ENCODE peak calls at places on chromosomes 13 and 19, in nine cellular contexts. W, D, O, L, P, K, G, M and B are unnamed samples.
A peak's percentile ranks its signal among the peaks of the same experiment; 100 is the strongest.

GRCh38 chr19:48490980-48491792 is 20.4 kb downstream of the LMTK3 start:
- DNase-seq in W (peak; percentile 45), D (peak; percentile 29), O (peak; percentile 88), L (peak; percentile 79), P (peak; percentile 88), K (peak; percentile 62), G (peak; percentile 71), M (peak; percentile 82), B (peak; percentile 80)

GRCh38 chr13:77896977-77897376 is 21.7 kb downstream of the EDNRB start:
- DNase-seq in W (peak; percentile 70), D (peak; percentile 16), O (no peak), L (no peak), P (no peak), K (no peak), G (no peak), M (no peak), B (no peak)

GRCh38 chr13:99610702-99611289 is 109.5 kb downstream of the TM9SF2 start:
- DNase-seq in W (no peak), D (no peak), O (peak; percentile 22), L (no peak), P (no peak), K (no peak), G (no peak), M (no peak), B (no peak)

GRCh38 chr13:97904059-97904458 is 49.4 kb upstream of the IPO5 start:
- DNase-seq in W (no peak), D (no peak), O (no peak), L (no peak), P (no peak), K (no peak), G (no peak), M (no peak), B (no peak)

GRCh38 chr13:112709825-112710783 is 20.3 kb downstream of the ATP11A start:
- DNase-seq in W (no peak), D (no peak), O (no peak), L (no peak), P (no peak), K (no peak), G (no peak), M (no peak), B (no peak)

GRCh38 chr13:76048675-76049396 is 412.7 kb downstream of the LMO7 start:
- DNase-seq in W (no peak), D (no peak), O (no peak), L (peak; percentile 7), P (no peak), K (no peak), G (no peak), M (no peak), B (no peak)

GRCh38 chr19:8571006-8571411 is 6.2 kb downstream of the MYO1F start:
- DNase-seq in W (peak; percentile 92), D (peak; percentile 87), O (no peak), L (no peak), P (no peak), K (peak; percentile 53), G (no peak), M (no peak), B (no peak)

GRCh38 chr13:98565726-98566577 is 11.0 kb downstream of the STK24 start:
- DNase-seq in W (peak; percentile 52), D (no peak), O (no peak), L (no peak), P (no peak), K (no peak), G (no peak), M (peak; percentile 38), B (peak; percentile 19)

GRCh38 chr13:41004875-41005693 is 14.0 kb downstream of the ELF1 start:
- DNase-seq in W (no peak), D (peak; percentile 8), O (no peak), L (no peak), P (no peak), K (peak; percentile 77), G (no peak), M (no peak), B (peak; percentile 89)

GRCh38 chr19:33292595-33293254 is 9.6 kb downstream of the CEBPA start:
- DNase-seq in W (peak; percentile 80), D (peak; percentile 21), O (no peak), L (no peak), P (no peak), K (no peak), G (no peak), M (no peak), B (no peak)

GRCh38 chr13:46992383-46992952 is 95.6 kb upstream of the HTR2A start:
- DNase-seq in W (peak; percentile 21), D (peak; percentile 41), O (peak; percentile 31), L (no peak), P (peak; percentile 11), K (no peak), G (peak; percentile 16), M (no peak), B (peak; percentile 64)

GRCh38 chr19:55508120-55508519 is 19.9 kb downstream of the SSC5D start:
- DNase-seq in W (no peak), D (no peak), O (no peak), L (no peak), P (no peak), K (no peak), G (no peak), M (no peak), B (no peak)

GRCh38 chr19:1261512-1261862 is 7.6 kb upstream of the CIRBP start:
- DNase-seq in W (peak; percentile 63), D (no peak), O (peak; percentile 88), L (no peak), P (peak; percentile 81), K (no peak), G (no peak), M (no peak), B (peak; percentile 74)

GRCh38 chr19:23986623-23987022 is 71.9 kb downstream of the ZNF726 start:
- DNase-seq in W (no peak), D (no peak), O (no peak), L (no peak), P (no peak), K (no peak), G (no peak), M (no peak), B (no peak)

GRCh38 chr19:53962887-53963435 is at the start of gene CACNG8:
- DNase-seq in W (no peak), D (no peak), O (peak; percentile 54), L (no peak), P (peak; percentile 56), K (no peak), G (no peak), M (peak; percentile 64), B (no peak)

GRCh38 chr19:3397266-3398022 is 31.1 kb downstream of the NFIC start:
- DNase-seq in W (peak; percentile 55), D (no peak), O (peak; percentile 60), L (no peak), P (peak; percentile 30), K (no peak), G (peak; percentile 21), M (peak; percentile 47), B (no peak)

GRCh38 chr19:36421749-36422481 is 3.5 kb upstream of the ZFP82 start:
- DNase-seq in W (peak; percentile 9), D (no peak), O (peak; percentile 23), L (no peak), P (no peak), K (no peak), G (no peak), M (no peak), B (no peak)

GRCh38 chr19:36489920-36490415 is 607 bp upstream of the ZNF566 start:
- DNase-seq in W (peak; percentile 93), D (peak; percentile 82), O (peak; percentile 97), L (peak; percentile 91), P (peak; percentile 96), K (peak; percentile 18), G (no peak), M (peak; percentile 91), B (peak; percentile 93)

GRCh38 chr19:28793391-28794168 is 419.4 kb downstream of the UQCRFS1 start:
- DNase-seq in W (no peak), D (no peak), O (peak; percentile 68), L (peak; percentile 5), P (peak; percentile 57), K (no peak), G (no peak), M (no peak), B (no peak)
- H2AFZ ChIP-seq in W (no peak overlapping the region), D (no peak overlapping the region), O (peak overlapping the region; percentile 94), L (peak overlapping the region; percentile 31), P (peak overlapping the region; percentile 84), K (no peak overlapping the region), G (no peak overlapping the region), M (no peak overlapping the region), B (no peak overlapping the region)

GRCh38 chr19:4559569-4559968 is at the start of gene SEMA6B:
- DNase-seq in W (no peak), D (no peak), O (no peak), L (peak; percentile 2), P (no peak), K (no peak), G (no peak), M (no peak), B (no peak)
- H3K4me3 ChIP-seq in W (no peak within 1 kb of the TSS), D (no peak within 1 kb of the TSS), O (no peak within 1 kb of the TSS), L (no peak within 1 kb of the TSS), P (no peak within 1 kb of the TSS), K (no peak within 1 kb of the TSS), G (no peak within 1 kb of the TSS), M (no peak within 1 kb of the TSS), B (no peak within 1 kb of the TSS)

GRCh38 chr19:16383584-16384161 is 59.0 kb downstream of the KLF2 start:
- DNase-seq in W (no peak), D (no peak), O (no peak), L (no peak), P (no peak), K (no peak), G (no peak), M (no peak), B (no peak)

GRCh38 chr19:16380943-16381755 is 56.5 kb downstream of the KLF2 start:
- DNase-seq in W (no peak), D (no peak), O (no peak), L (no peak), P (no peak), K (no peak), G (no peak), M (no peak), B (no peak)

GRCh38 chr19:16382775-16383543 is 58.3 kb downstream of the KLF2 start:
- DNase-seq in W (peak; percentile 93), D (peak; percentile 79), O (peak; percentile 91), L (peak; percentile 87), P (peak; percentile 88), K (peak; percentile 78), G (peak; percentile 56), M (peak; percentile 78), B (peak; percentile 82)

GRCh38 chr19:16380314-16380695 is 55.7 kb downstream of the KLF2 start:
- DNase-seq in W (no peak), D (no peak), O (no peak), L (no peak), P (no peak), K (no peak), G (no peak), M (no peak), B (no peak)

GRCh38 chr19:16381756-16382401 is 57.3 kb downstream of the KLF2 start:
- DNase-seq in W (peak; percentile 97), D (no peak), O (no peak), L (no peak), P (no peak), K (no peak), G (no peak), M (no peak), B (no peak)
- TF ChIP-seq EZH2phosphoT487 in W (no peak), D (no peak), O (no peak), L (no peak), P (no peak), K (no peak), G (no peak), M (no peak), B (no peak)

DNA sequence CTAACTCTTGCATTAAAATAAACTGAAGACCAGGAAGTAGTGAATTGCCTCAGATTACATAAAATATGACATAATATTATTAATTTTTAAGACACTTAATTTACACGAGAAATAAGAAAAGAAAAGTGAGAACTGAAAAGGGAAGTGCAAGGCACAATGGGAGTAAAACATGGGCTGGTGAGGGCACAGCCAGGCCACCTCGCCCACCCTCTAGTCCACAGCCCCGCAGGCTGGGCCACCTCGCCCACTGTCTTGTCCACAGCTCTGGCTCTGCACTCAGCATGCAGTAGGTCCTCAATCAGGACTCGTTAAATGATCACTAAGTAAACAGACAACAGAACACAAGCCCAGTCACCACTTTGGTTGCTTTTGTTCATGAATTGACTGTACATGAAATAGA is 67.8 kb upstream of the ARHGEF7 start:
- DNase-seq in W (no peak), D (no peak), O (no peak), L (no peak), P (no peak), K (no peak), G (no peak), M (no peak), B (no peak)
- H2AFZ ChIP-seq in W (peak overlapping the region; percentile 31), D (no peak overlapping the region), O (no peak overlapping the region), L (no peak overlapping the region), P (no peak overlapping the region), K (peak overlapping the region; percentile 46), G (peak overlapping the region; percentile 57), M (no peak overlapping the region), B (no peak overlapping the region)